ENCODE peak calls at places on chromosome 12, in seven cellular contexts. A, K, B, G, I, Z and T are unnamed samples.

GRCh38 chr12:9673404-9674225 is 4.1 kb downstream of the CLEC2D start:
- DNase-seq in A (no peak), I (peak), Z (peak), G (no peak), K (peak), B (peak), T (peak)

GRCh38 chr12:77685112-77685511 is 145.6 kb upstream of the NAV3 start:
- DNase-seq in I (peak), K (peak), Z (no peak), G (no peak), B (no peak), A (peak), T (peak)

GRCh38 chr12:1880153-1880845 is 38.2 kb downstream of the CACNA2D4 start:
- DNase-seq in A (no peak), Z (no peak), B (no peak), G (no peak), I (no peak), K (no peak), T (no peak)

GRCh38 chr12:104181313-104181712 is 34.3 kb upstream of the TXNRD1 start:
- DNase-seq in I (no peak), B (no peak), Z (no peak), G (no peak), K (no peak), A (no peak), T (no peak)

GRCh38 chr12:19800884-19801283 is 361.6 kb downstream of the AEBP2 start:
- DNase-seq in G (no peak), I (no peak), K (no peak), Z (no peak), B (no peak), A (no peak), T (no peak)

GRCh38 chr12:14928946-14929345 is 9.4 kb downstream of the ERP27 start:
- DNase-seq in Z (no peak), A (peak), I (no peak), K (no peak), G (no peak), B (no peak), T (no peak)

GRCh38 chr12:57622293-57623245 is 10.4 kb downstream of the B4GALNT1 start:
- DNase-seq in G (no peak), I (no peak), K (no peak), Z (peak), A (no peak), B (no peak), T (peak)

GRCh38 chr12:58171914-58172313 is 230.5 kb downstream of the ATP23 start:
- DNase-seq in A (no peak), Z (no peak), K (no peak), B (no peak), G (no peak), I (no peak), T (no peak)

GRCh38 chr12:40105515-40106201 is at the start of gene SLC2A13:
- DNase-seq in G (peak), I (peak), B (peak), Z (peak), K (peak), A (peak), T (peak)
- TF ChIP-seq POLR2A in G (no peak), I (no peak), B (peak), Z (peak), K (peak), A (peak), T (peak)

GRCh38 chr12:100061814-100062213 is 77.1 kb upstream of the ANKS1B start:
- DNase-seq in A (no peak), B (no peak), I (no peak), G (no peak), Z (no peak), K (no peak), T (no peak)

GRCh38 chr12:100058482-100059029 is 73.8 kb upstream of the ANKS1B start:
- DNase-seq in A (no peak), G (no peak), I (no peak), B (no peak), Z (no peak), K (no peak), T (no peak)
- TF ChIP-seq POLR2A in A (no peak), G (no peak), I (no peak), B (no peak), Z (no peak), K (no peak), T (no peak)

GRCh38 chr12:32332446-32332845 is 66.9 kb upstream of the FGD4 start:
- DNase-seq in G (no peak), A (no peak), I (no peak), B (no peak), K (no peak), Z (no peak), T (no peak)
- TF ChIP-seq POLR2A in G (no peak), A (no peak), I (no peak), B (no peak), K (no peak), Z (no peak), T (no peak)

GRCh38 chr12:53295070-53295890 is at the start of gene PFDN5:
- DNase-seq in G (peak), A (peak), I (peak), Z (peak), K (peak), B (peak), T (peak)
- TF ChIP-seq POLR2A in G (peak), A (peak), I (no peak), Z (peak), K (peak), B (peak), T (peak)

DNA sequence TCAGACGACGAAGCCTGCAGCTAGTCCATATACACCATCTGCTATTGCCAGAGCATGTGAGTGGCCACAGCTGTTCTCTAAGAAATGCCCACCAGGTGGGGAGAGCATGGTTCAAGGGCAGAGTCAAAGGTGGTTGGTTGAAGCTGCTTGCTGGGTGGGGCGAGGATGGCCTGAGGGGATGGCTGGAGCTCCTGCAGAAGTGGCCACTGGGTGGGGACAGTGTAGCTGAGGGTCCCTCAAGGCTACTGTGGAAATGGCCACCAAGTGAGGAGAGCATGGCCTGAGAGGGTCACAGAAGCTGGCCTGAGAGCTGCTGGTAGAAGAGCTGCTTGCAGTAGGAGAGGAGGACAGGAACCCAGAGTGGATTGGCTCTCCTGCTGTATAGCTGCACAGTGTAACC is 102.4 kb downstream of the AACS start:
- DNase-seq in Z (no peak), K (no peak), G (no peak), I (no peak), B (no peak), A (no peak), T (no peak)
- TF ChIP-seq POLR2A in Z (no peak), K (no peak), G (no peak), I (no peak), B (no peak), A (no peak), T (no peak)

DNA sequence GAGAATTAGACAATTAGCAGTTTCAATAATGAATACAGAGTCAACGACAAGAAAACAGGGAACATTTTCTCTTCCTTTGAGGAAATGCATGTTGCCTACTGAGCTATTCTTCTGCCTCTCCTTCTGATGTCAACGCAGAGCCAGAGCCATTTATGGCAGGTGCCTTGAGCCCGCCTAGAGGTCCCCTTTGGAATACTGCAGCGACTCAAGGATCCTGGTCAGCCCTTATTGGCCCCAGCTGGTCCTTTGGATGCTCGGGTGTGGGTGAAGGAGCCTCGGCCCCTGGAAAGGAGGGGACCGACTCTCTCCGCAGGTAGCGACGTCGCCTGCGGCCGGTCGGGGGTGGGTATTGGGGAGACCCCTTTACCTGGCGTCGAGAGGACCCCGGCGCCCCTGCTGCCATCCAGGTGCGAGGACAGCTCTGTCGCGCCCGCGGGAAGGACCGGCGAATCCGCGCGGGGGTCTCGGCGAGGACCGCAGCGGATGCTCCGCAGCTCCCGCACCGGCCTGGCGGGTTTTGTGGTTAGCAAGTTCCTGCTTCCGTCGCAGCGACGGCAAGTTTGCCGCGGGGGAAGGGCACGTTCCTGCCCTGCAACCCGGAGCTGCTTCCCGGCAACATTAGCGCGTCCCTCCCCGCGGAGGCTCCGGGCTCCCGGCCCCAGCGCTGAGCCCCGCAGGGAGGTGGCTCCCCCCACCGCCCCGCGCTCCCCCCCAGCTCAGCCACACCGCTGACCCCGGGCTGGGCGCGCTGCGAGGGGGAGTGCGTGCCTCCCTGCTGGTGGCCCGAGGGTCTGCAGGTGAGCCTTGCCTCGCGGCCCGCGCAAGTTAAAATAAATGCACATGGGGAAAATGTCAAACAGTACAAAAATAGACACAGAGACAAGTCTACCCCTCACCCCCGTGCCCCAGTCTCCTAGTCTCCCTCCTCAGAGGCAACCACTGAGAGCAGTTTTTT is at the start of gene MANSC1:
- DNase-seq in B (peak), I (peak), K (peak), Z (peak), G (peak), A (peak), T (peak)
- TF ChIP-seq POLR2A in B (peak), I (no peak), K (peak), Z (peak), G (no peak), A (peak), T (peak)